ENCODE peak calls at places on chromosomes 3 and 15, in eight cellular contexts. P is astrocyte, A is keratinocyte, Y is neuronal stem cell, Q is kidney, C is mesenchymal stem cell, V is K562, R is endodermal cell. L is an unnamed sample.

GRCh38 chr3:170961616-170962400 is 53.4 kb upstream of the EIF5A2 start:
- DNase-seq in P (peak; percentile 40), A (no peak), Y (peak; percentile 17), Q (no peak), C (peak; percentile 49), V (no peak), R (no peak), L (peak; percentile 69)

GRCh38 chr15:58486564-58486963 is 54.8 kb downstream of the LIPC start:
- DNase-seq in P (no peak), A (no peak), Y (no peak), Q (no peak), C (no peak), V (no peak), R (no peak), L (no peak)

GRCh38 chr3:87298111-87298718 is 21.8 kb upstream of the POU1F1 start:
- DNase-seq in P (peak; percentile 10), A (no peak), Y (peak; percentile 31), Q (no peak), C (peak; percentile 39), V (peak; percentile 20), R (no peak), L (peak; percentile 24)

GRCh38 chr15:62362608-62363007 is 197.5 kb upstream of the C2CD4B start:
- DNase-seq in P (peak; percentile 83), A (no peak), Y (no peak), Q (no peak), C (peak; percentile 43), V (no peak), R (no peak), L (peak; percentile 85)

GRCh38 chr3:54488297-54488696 is 365.9 kb downstream of the CACNA2D3 start:
- DNase-seq in P (no peak), A (no peak), Y (no peak), Q (no peak), C (no peak), V (no peak), R (no peak), L (no peak)

GRCh38 chr3:51311055-51311454 is 74.0 kb upstream of the MANF start:
- DNase-seq in P (peak; percentile 3), A (peak; percentile 17), Y (no peak), Q (no peak), C (peak; percentile 37), V (peak; percentile 18), R (no peak), L (peak; percentile 40)

GRCh38 chr3:42216820-42217416 is 49.1 kb downstream of the CCK start:
- DNase-seq in P (no peak), A (no peak), Y (no peak), Q (no peak), C (peak; percentile 67), V (no peak), R (no peak), L (peak; percentile 17)

GRCh38 chr15:33068007-33068441 is 126.5 kb downstream of the FMN1 start:
- DNase-seq in P (no peak), A (no peak), Y (no peak), Q (peak; percentile 90), C (peak; percentile 37), V (no peak), R (peak; percentile 85), L (peak; percentile 39)

GRCh38 chr15:65595960-65596359 is 15.0 kb downstream of the INTS14 start:
- DNase-seq in P (no peak), A (no peak), Y (no peak), Q (no peak), C (no peak), V (peak; percentile 39), R (no peak), L (no peak)

GRCh38 chr3:48562367-48563095 is 1.1 kb downstream of the UCN2 start:
- DNase-seq in P (no peak), A (no peak), Y (no peak), Q (no peak), C (no peak), V (no peak), R (peak; percentile 46), L (no peak)

GRCh38 chr3:48564667-48565066 is 1.1 kb upstream of the UCN2 start:
- DNase-seq in P (no peak), A (no peak), Y (no peak), Q (no peak), C (no peak), V (no peak), R (no peak), L (no peak)

GRCh38 chr3:48565186-48565585 is 1.6 kb upstream of the UCN2 start:
- DNase-seq in P (no peak), A (no peak), Y (no peak), Q (no peak), C (no peak), V (no peak), R (no peak), L (no peak)

GRCh38 chr3:48564022-48564421 is 441 bp upstream of the UCN2 start:
- DNase-seq in P (peak; percentile 57), A (no peak), Y (no peak), Q (no peak), C (peak; percentile 81), V (no peak), R (no peak), L (peak; percentile 70)

GRCh38 chr3:48563382-48563918 is at the start of gene UCN2:
- DNase-seq in P (no peak), A (no peak), Y (no peak), Q (no peak), C (peak; percentile 51), V (no peak), R (peak; percentile 55), L (peak; percentile 47)
- H3K9ac ChIP-seq in P (peak within 1 kb of the TSS; percentile 59), A (peak within 1 kb of the TSS; percentile 11), Y (peak within 1 kb of the TSS; percentile 56), Q (no peak within 1 kb of the TSS), C (no peak within 1 kb of the TSS), V (peak within 1 kb of the TSS; percentile 61), R (no peak within 1 kb of the TSS), L (no peak within 1 kb of the TSS)

DNA sequence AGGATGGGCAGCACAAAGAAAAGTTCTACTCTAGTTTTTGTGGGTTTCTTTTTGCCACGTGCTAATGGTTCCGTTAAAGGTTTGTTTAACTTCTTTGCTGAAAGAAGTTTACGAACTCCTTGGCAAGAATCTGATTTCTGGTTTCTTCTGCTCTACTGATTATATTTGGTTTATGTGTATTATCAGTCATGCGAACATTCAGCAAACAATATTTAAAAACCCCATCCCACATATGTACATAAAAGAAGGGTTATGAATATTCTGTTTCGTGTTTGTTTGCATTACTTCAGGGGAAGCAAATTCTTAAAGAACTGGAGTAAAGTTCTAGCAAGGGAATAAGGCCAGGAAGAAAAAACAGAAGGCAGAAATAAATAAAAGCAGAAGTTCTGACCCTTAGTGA is 9.8 kb downstream of the LARS2 start:
- DNase-seq in P (no peak), A (no peak), Y (no peak), Q (no peak), C (no peak), V (no peak), R (no peak), L (peak; percentile 3)
- H3K27ac ChIP-seq in P (no peak overlapping the region), A (no peak overlapping the region), Y (no peak overlapping the region), Q (no peak overlapping the region), C (no peak overlapping the region), V (no peak overlapping the region), R (no peak overlapping the region), L (no peak overlapping the region)

GRCh38 chr15:40090774-40091455 is 17.8 kb downstream of the BMF start:
- DNase-seq in P (no peak), A (no peak), Y (no peak), Q (peak; percentile 54), C (no peak), V (no peak), R (no peak), L (no peak)
- H3K9ac ChIP-seq in P (no peak overlapping the region), A (no peak overlapping the region), Y (no peak overlapping the region), Q (no peak overlapping the region), C (no peak overlapping the region), V (peak overlapping the region; percentile 19), R (no peak overlapping the region), L (no peak overlapping the region)

DNA sequence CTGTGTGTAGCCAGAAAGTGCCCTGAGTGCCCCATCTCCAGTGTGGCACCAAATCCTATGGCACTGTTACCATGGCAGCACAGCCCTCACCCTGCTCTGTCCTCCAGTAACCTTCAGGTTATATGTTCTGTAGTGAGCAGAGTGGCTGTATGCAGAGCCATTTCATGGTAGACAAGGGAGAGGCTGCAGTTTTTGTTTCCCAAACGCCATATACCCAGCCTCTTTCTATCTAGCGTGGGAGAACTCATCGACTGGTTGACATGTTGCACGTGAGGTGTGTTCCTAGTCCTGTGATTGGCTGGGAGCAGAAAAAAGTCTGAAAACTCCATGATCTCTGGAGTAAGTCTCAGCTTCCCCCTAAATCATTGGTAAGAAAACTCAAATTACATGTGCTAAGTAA is 2.0 kb downstream of the SIDT1 start:
- DNase-seq in P (no peak), A (no peak), Y (no peak), Q (no peak), C (no peak), V (no peak), R (no peak), L (no peak)
- H3K27ac ChIP-seq in P (no peak overlapping the region), A (no peak overlapping the region), Y (no peak overlapping the region), Q (no peak overlapping the region), C (no peak overlapping the region), V (no peak overlapping the region), R (no peak overlapping the region), L (no peak overlapping the region)

DNA sequence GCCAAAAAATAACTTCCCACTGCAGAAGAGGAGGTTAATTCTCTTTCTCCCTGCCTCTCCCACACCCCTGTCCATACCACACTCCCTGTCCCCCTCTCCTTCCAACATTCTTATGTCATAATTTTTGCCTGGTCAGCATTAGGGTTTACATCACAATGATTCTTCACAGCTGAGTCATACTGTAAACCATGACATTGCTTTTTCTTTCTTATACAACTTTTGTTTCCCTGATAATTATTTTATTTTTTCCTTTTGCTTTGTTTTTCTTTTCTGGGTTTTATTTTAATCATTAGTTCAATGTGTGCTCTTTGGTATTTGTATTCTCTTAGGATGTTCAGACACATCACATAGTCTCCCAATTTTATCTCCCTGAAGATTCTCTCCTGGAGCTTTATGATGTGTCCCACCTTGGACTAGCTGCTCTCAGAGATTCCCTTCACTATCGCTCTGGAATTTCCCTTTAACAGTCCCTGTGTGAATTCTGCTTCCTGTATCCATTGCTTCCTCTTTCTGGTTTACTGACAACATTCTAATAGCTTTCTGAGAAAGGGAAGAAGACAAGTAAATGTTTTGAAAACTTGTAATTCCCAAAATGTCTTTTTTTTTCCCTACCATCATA is 70.7 kb downstream of the SOX2 start:
- DNase-seq in P (peak; percentile 60), A (peak; percentile 4), Y (no peak), Q (no peak), C (peak; percentile 67), V (no peak), R (no peak), L (no peak)
- H3K9ac ChIP-seq in P (peak overlapping the region; percentile 1), A (no peak overlapping the region), Y (no peak overlapping the region), Q (no peak overlapping the region), C (peak overlapping the region; percentile 70), V (no peak overlapping the region), R (no peak overlapping the region), L (no peak overlapping the region)

DNA sequence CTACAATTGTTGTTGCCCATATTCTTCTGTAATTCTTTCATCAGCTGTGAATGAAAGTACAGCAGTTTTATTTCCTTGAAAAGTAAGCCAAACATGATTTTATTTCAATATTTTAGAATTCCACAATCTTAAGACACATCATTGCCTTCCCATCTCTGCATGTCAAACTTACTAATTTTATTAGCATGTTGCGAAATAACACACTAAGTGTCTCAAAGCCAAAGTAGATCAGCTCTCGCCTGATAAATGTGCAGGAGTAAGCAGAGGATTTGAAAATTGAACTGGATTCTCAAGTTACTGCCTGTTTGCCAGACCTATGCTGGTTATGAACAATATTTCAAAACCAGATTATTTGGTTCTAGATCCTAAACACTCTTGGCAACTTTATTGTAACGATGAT is 25.7 kb downstream of the TGFBR2 start:
- DNase-seq in P (no peak), A (no peak), Y (no peak), Q (no peak), C (peak; percentile 40), V (no peak), R (no peak), L (no peak)
- H3K27ac ChIP-seq in P (no peak overlapping the region), A (peak overlapping the region; percentile 58), Y (no peak overlapping the region), Q (no peak overlapping the region), C (no peak overlapping the region), V (no peak overlapping the region), R (no peak overlapping the region), L (no peak overlapping the region)

L was measured in fibroblast of lung.